ENCODE peak calls at places on chromosomes 3 and 15, in ten cellular contexts. One of them, this sample, is unnamed.

GRCh38 chr3:119184808-119185690 is 11.7 kb downstream of the UPK1B start:
- DNase-seq in cardiac septum: no peak
- DNase-seq in fibroblast of mammary gland: peak
- DNase-seq in HAP-1: no peak
- DNase-seq in stimulated activated CD4-positive, alpha-beta T cell treated with anti-CD3 and anti-CD28 coated beads, Interleukin-4, amount 100 ng/mL, for 4 hours: no peak
- DNase-seq in NCI-H446: no peak
- DNase-seq in NCI-H1048: no peak
- DNase-seq in DMS79 treated with DMSO at 0.1 percent for 48 hours: no peak
- DNase-seq in NCI-H524 treated with DMSO at 0.1 percent for 48 hours: no peak
- DNase-seq in breast epithelium: no peak
- DNase-seq in this sample: no peak

GRCh38 chr15:99683000-99683670 is 50.1 kb downstream of the LYSMD4 start:
- DNase-seq in cardiac septum: no peak
- DNase-seq in fibroblast of mammary gland: peak
- DNase-seq in HAP-1: no peak
- DNase-seq in stimulated activated CD4-positive, alpha-beta T cell treated with anti-CD3 and anti-CD28 coated beads, Interleukin-4, amount 100 ng/mL, for 4 hours: no peak
- DNase-seq in NCI-H446: no peak
- DNase-seq in NCI-H1048: no peak
- DNase-seq in DMS79 treated with DMSO at 0.1 percent for 48 hours: no peak
- DNase-seq in NCI-H524 treated with DMSO at 0.1 percent for 48 hours: no peak
- DNase-seq in breast epithelium: no peak
- DNase-seq in this sample: no peak

GRCh38 chr15:35078221-35078915 is 6.7 kb downstream of the NANOGP8 start:
- DNase-seq in cardiac septum: peak
- DNase-seq in fibroblast of mammary gland: peak
- DNase-seq in HAP-1: peak
- DNase-seq in stimulated activated CD4-positive, alpha-beta T cell treated with anti-CD3 and anti-CD28 coated beads, Interleukin-4, amount 100 ng/mL, for 4 hours: peak
- DNase-seq in NCI-H446: peak
- DNase-seq in NCI-H1048: peak
- DNase-seq in DMS79 treated with DMSO at 0.1 percent for 48 hours: no peak
- DNase-seq in NCI-H524 treated with DMSO at 0.1 percent for 48 hours: no peak
- DNase-seq in breast epithelium: no peak
- DNase-seq in this sample: no peak

GRCh38 chr3:190385835-190386688 is 1.9 kb upstream of the CLDN16 start:
- DNase-seq in cardiac septum: no peak
- DNase-seq in fibroblast of mammary gland: peak
- DNase-seq in HAP-1: no peak
- DNase-seq in stimulated activated CD4-positive, alpha-beta T cell treated with anti-CD3 and anti-CD28 coated beads, Interleukin-4, amount 100 ng/mL, for 4 hours: no peak
- DNase-seq in NCI-H446: no peak
- DNase-seq in NCI-H1048: no peak
- DNase-seq in DMS79 treated with DMSO at 0.1 percent for 48 hours: no peak
- DNase-seq in NCI-H524 treated with DMSO at 0.1 percent for 48 hours: no peak
- DNase-seq in breast epithelium: no peak
- DNase-seq in this sample: peak

GRCh38 chr15:68599560-68600071 is 20.8 kb downstream of the CORO2B start:
- DNase-seq in cardiac septum: no peak
- DNase-seq in fibroblast of mammary gland: peak
- DNase-seq in HAP-1: peak
- DNase-seq in stimulated activated CD4-positive, alpha-beta T cell treated with anti-CD3 and anti-CD28 coated beads, Interleukin-4, amount 100 ng/mL, for 4 hours: no peak
- DNase-seq in NCI-H446: peak
- DNase-seq in NCI-H1048: no peak
- DNase-seq in DMS79 treated with DMSO at 0.1 percent for 48 hours: no peak
- DNase-seq in NCI-H524 treated with DMSO at 0.1 percent for 48 hours: peak
- DNase-seq in breast epithelium: no peak
- DNase-seq in this sample: peak

GRCh38 chr3:89955141-89955540 is 847.7 kb downstream of the EPHA3 start:
- DNase-seq in cardiac septum: no peak
- DNase-seq in fibroblast of mammary gland: no peak
- DNase-seq in HAP-1: no peak
- DNase-seq in stimulated activated CD4-positive, alpha-beta T cell treated with anti-CD3 and anti-CD28 coated beads, Interleukin-4, amount 100 ng/mL, for 4 hours: no peak
- DNase-seq in NCI-H446: no peak
- DNase-seq in NCI-H1048: no peak
- DNase-seq in DMS79 treated with DMSO at 0.1 percent for 48 hours: no peak
- DNase-seq in NCI-H524 treated with DMSO at 0.1 percent for 48 hours: no peak
- DNase-seq in breast epithelium: no peak
- DNase-seq in this sample: no peak

GRCh38 chr3:101687142-101687931 is 819 bp upstream of the RPL24 start:
- DNase-seq in cardiac septum: no peak
- DNase-seq in fibroblast of mammary gland: no peak
- DNase-seq in HAP-1: no peak
- DNase-seq in stimulated activated CD4-positive, alpha-beta T cell treated with anti-CD3 and anti-CD28 coated beads, Interleukin-4, amount 100 ng/mL, for 4 hours: no peak
- DNase-seq in NCI-H446: no peak
- DNase-seq in NCI-H1048: no peak
- DNase-seq in DMS79 treated with DMSO at 0.1 percent for 48 hours: no peak
- DNase-seq in NCI-H524 treated with DMSO at 0.1 percent for 48 hours: no peak
- DNase-seq in breast epithelium: no peak
- DNase-seq in this sample: no peak

GRCh38 chr3:123404391-123404790 is 44.5 kb downstream of the ADCY5 start:
- DNase-seq in cardiac septum: no peak
- DNase-seq in fibroblast of mammary gland: no peak
- DNase-seq in HAP-1: no peak
- DNase-seq in stimulated activated CD4-positive, alpha-beta T cell treated with anti-CD3 and anti-CD28 coated beads, Interleukin-4, amount 100 ng/mL, for 4 hours: no peak
- DNase-seq in NCI-H446: no peak
- DNase-seq in NCI-H1048: no peak
- DNase-seq in DMS79 treated with DMSO at 0.1 percent for 48 hours: no peak
- DNase-seq in NCI-H524 treated with DMSO at 0.1 percent for 48 hours: no peak
- DNase-seq in breast epithelium: no peak
- DNase-seq in this sample: no peak

GRCh38 chr3:148455098-148455497 is 242.6 kb upstream of the AGTR1 start:
- DNase-seq in cardiac septum: no peak
- DNase-seq in fibroblast of mammary gland: peak
- DNase-seq in HAP-1: no peak
- DNase-seq in stimulated activated CD4-positive, alpha-beta T cell treated with anti-CD3 and anti-CD28 coated beads, Interleukin-4, amount 100 ng/mL, for 4 hours: no peak
- DNase-seq in NCI-H446: no peak
- DNase-seq in NCI-H1048: no peak
- DNase-seq in DMS79 treated with DMSO at 0.1 percent for 48 hours: no peak
- DNase-seq in NCI-H524 treated with DMSO at 0.1 percent for 48 hours: no peak
- DNase-seq in breast epithelium: no peak
- DNase-seq in this sample: no peak

GRCh38 chr15:63582179-63582578 is 15.0 kb upstream of the FBXL22 start:
- DNase-seq in cardiac septum: no peak
- DNase-seq in fibroblast of mammary gland: no peak
- DNase-seq in HAP-1: no peak
- DNase-seq in stimulated activated CD4-positive, alpha-beta T cell treated with anti-CD3 and anti-CD28 coated beads, Interleukin-4, amount 100 ng/mL, for 4 hours: no peak
- DNase-seq in NCI-H446: no peak
- DNase-seq in NCI-H1048: no peak
- DNase-seq in DMS79 treated with DMSO at 0.1 percent for 48 hours: no peak
- DNase-seq in NCI-H524 treated with DMSO at 0.1 percent for 48 hours: no peak
- DNase-seq in breast epithelium: no peak
- DNase-seq in this sample: no peak

GRCh38 chr15:39979606-39980005 is 45.7 kb downstream of the EIF2AK4 start:
- DNase-seq in cardiac septum: no peak
- DNase-seq in fibroblast of mammary gland: no peak
- DNase-seq in HAP-1: no peak
- DNase-seq in stimulated activated CD4-positive, alpha-beta T cell treated with anti-CD3 and anti-CD28 coated beads, Interleukin-4, amount 100 ng/mL, for 4 hours: no peak
- DNase-seq in NCI-H446: no peak
- DNase-seq in NCI-H1048: no peak
- DNase-seq in DMS79 treated with DMSO at 0.1 percent for 48 hours: no peak
- DNase-seq in NCI-H524 treated with DMSO at 0.1 percent for 48 hours: no peak
- DNase-seq in breast epithelium: no peak
- DNase-seq in this sample: no peak

GRCh38 chr15:65832549-65833364 is 36.5 kb upstream of the RAB11A start:
- DNase-seq in cardiac septum: peak
- DNase-seq in fibroblast of mammary gland: peak
- DNase-seq in HAP-1: peak
- DNase-seq in stimulated activated CD4-positive, alpha-beta T cell treated with anti-CD3 and anti-CD28 coated beads, Interleukin-4, amount 100 ng/mL, for 4 hours: peak
- DNase-seq in NCI-H446: peak
- DNase-seq in NCI-H1048: no peak
- DNase-seq in DMS79 treated with DMSO at 0.1 percent for 48 hours: peak
- DNase-seq in NCI-H524 treated with DMSO at 0.1 percent for 48 hours: peak
- DNase-seq in breast epithelium: peak
- DNase-seq in this sample: peak

GRCh38 chr3:125165189-125165947 is 47.2 kb downstream of the SLC12A8 start:
- DNase-seq in cardiac septum: no peak
- DNase-seq in fibroblast of mammary gland: peak
- DNase-seq in HAP-1: no peak
- DNase-seq in stimulated activated CD4-positive, alpha-beta T cell treated with anti-CD3 and anti-CD28 coated beads, Interleukin-4, amount 100 ng/mL, for 4 hours: no peak
- DNase-seq in NCI-H446: peak
- DNase-seq in NCI-H1048: no peak
- DNase-seq in DMS79 treated with DMSO at 0.1 percent for 48 hours: no peak
- DNase-seq in NCI-H524 treated with DMSO at 0.1 percent for 48 hours: no peak
- DNase-seq in breast epithelium: no peak
- DNase-seq in this sample: no peak

GRCh38 chr3:195246608-195247007 is 24.4 kb downstream of the XXYLT1 start:
- DNase-seq in cardiac septum: no peak
- DNase-seq in fibroblast of mammary gland: no peak
- DNase-seq in HAP-1: no peak
- DNase-seq in stimulated activated CD4-positive, alpha-beta T cell treated with anti-CD3 and anti-CD28 coated beads, Interleukin-4, amount 100 ng/mL, for 4 hours: no peak
- DNase-seq in NCI-H446: peak
- DNase-seq in NCI-H1048: no peak
- DNase-seq in DMS79 treated with DMSO at 0.1 percent for 48 hours: no peak
- DNase-seq in NCI-H524 treated with DMSO at 0.1 percent for 48 hours: peak
- DNase-seq in breast epithelium: peak
- DNase-seq in this sample: no peak